ENCODE peak calls at places on chromosomes 6 and 20, in nine cellular contexts. One of them, this sample, is unnamed.

GRCh38 chr20:11902264-11902663 is 15.4 kb upstream of the BTBD3 start:
- DNase-seq in foreskin fibroblast: peak
- DNase-seq in cardiac fibroblast: peak
- DNase-seq in upper lobe of left lung: no peak
- DNase-seq in progenitor cell of endocrine pancreas: no peak
- DNase-seq in stomach: no peak
- DNase-seq in AG09309: no peak
- DNase-seq in left lung: no peak
- DNase-seq in AG09319: no peak
- DNase-seq in this sample: no peak

GRCh38 chr6:22956029-22956715 is 386.8 kb downstream of the HDGFL1 start:
- DNase-seq in foreskin fibroblast: no peak
- DNase-seq in cardiac fibroblast: no peak
- DNase-seq in upper lobe of left lung: no peak
- DNase-seq in progenitor cell of endocrine pancreas: no peak
- DNase-seq in stomach: no peak
- DNase-seq in AG09309: no peak
- DNase-seq in left lung: no peak
- DNase-seq in AG09319: no peak
- DNase-seq in this sample: no peak

GRCh38 chr20:58436868-58437645 is 48.0 kb downstream of the VAPB start:
- DNase-seq in foreskin fibroblast: no peak
- DNase-seq in cardiac fibroblast: no peak
- DNase-seq in upper lobe of left lung: no peak
- DNase-seq in progenitor cell of endocrine pancreas: no peak
- DNase-seq in stomach: no peak
- DNase-seq in AG09309: no peak
- DNase-seq in left lung: no peak
- DNase-seq in AG09319: no peak
- DNase-seq in this sample: no peak

GRCh38 chr6:63814459-63814858 is 178.9 kb downstream of the PHF3 start:
- DNase-seq in foreskin fibroblast: peak
- DNase-seq in cardiac fibroblast: peak
- DNase-seq in upper lobe of left lung: no peak
- DNase-seq in progenitor cell of endocrine pancreas: no peak
- DNase-seq in stomach: no peak
- DNase-seq in AG09309: no peak
- DNase-seq in left lung: no peak
- DNase-seq in AG09319: no peak
- DNase-seq in this sample: no peak

GRCh38 chr6:37620519-37620918 is 77.2 kb downstream of the MDGA1 start:
- DNase-seq in foreskin fibroblast: no peak
- DNase-seq in cardiac fibroblast: no peak
- DNase-seq in upper lobe of left lung: no peak
- DNase-seq in progenitor cell of endocrine pancreas: no peak
- DNase-seq in stomach: no peak
- DNase-seq in AG09309: no peak
- DNase-seq in left lung: no peak
- DNase-seq in AG09319: no peak
- DNase-seq in this sample: no peak

GRCh38 chr6:119147101-119148053 is 68.9 kb upstream of the FAM184A start:
- DNase-seq in foreskin fibroblast: peak
- DNase-seq in cardiac fibroblast: peak
- DNase-seq in upper lobe of left lung: peak
- DNase-seq in progenitor cell of endocrine pancreas: no peak
- DNase-seq in stomach: peak
- DNase-seq in AG09309: peak
- DNase-seq in left lung: no peak
- DNase-seq in AG09319: peak
- DNase-seq in this sample: no peak

GRCh38 chr6:35071347-35071994 is 69.7 kb downstream of the TCP11 start:
- DNase-seq in foreskin fibroblast: no peak
- DNase-seq in cardiac fibroblast: no peak
- DNase-seq in upper lobe of left lung: no peak
- DNase-seq in progenitor cell of endocrine pancreas: no peak
- DNase-seq in stomach: no peak
- DNase-seq in AG09309: no peak
- DNase-seq in left lung: no peak
- DNase-seq in AG09319: no peak
- DNase-seq in this sample: no peak

GRCh38 chr20:38435555-38435939 is 419 bp upstream of the SNHG17 start:
- DNase-seq in foreskin fibroblast: peak
- DNase-seq in cardiac fibroblast: peak
- DNase-seq in upper lobe of left lung: no peak
- DNase-seq in progenitor cell of endocrine pancreas: no peak
- DNase-seq in stomach: no peak
- DNase-seq in AG09309: peak
- DNase-seq in left lung: no peak
- DNase-seq in AG09319: no peak
- DNase-seq in this sample: no peak

GRCh38 chr6:35568967-35569606 is 56.4 kb upstream of the TULP1 start:
- DNase-seq in foreskin fibroblast: peak
- DNase-seq in cardiac fibroblast: peak
- DNase-seq in upper lobe of left lung: peak
- DNase-seq in progenitor cell of endocrine pancreas: no peak
- DNase-seq in stomach: peak
- DNase-seq in AG09309: no peak
- DNase-seq in left lung: peak
- DNase-seq in AG09319: no peak
- DNase-seq in this sample: no peak

GRCh38 chr6:9732056-9732455 is 682.8 kb downstream of the TFAP2A start:
- DNase-seq in foreskin fibroblast: no peak
- DNase-seq in cardiac fibroblast: no peak
- DNase-seq in upper lobe of left lung: no peak
- DNase-seq in progenitor cell of endocrine pancreas: no peak
- DNase-seq in stomach: no peak
- DNase-seq in AG09309: no peak
- DNase-seq in left lung: no peak
- DNase-seq in AG09319: no peak
- DNase-seq in this sample: no peak

GRCh38 chr6:7052441-7052936 is 55.3 kb upstream of the RREB1 start:
- DNase-seq in foreskin fibroblast: peak
- DNase-seq in cardiac fibroblast: peak
- DNase-seq in upper lobe of left lung: peak
- DNase-seq in progenitor cell of endocrine pancreas: no peak
- DNase-seq in stomach: peak
- DNase-seq in AG09309: peak
- DNase-seq in left lung: peak
- DNase-seq in AG09319: no peak
- DNase-seq in this sample: no peak

GRCh38 chr6:130680118-130680517 is 147.1 kb upstream of the SMLR1 start:
- DNase-seq in foreskin fibroblast: peak
- DNase-seq in cardiac fibroblast: peak
- DNase-seq in upper lobe of left lung: no peak
- DNase-seq in progenitor cell of endocrine pancreas: no peak
- DNase-seq in stomach: no peak
- DNase-seq in AG09309: no peak
- DNase-seq in left lung: no peak
- DNase-seq in AG09319: no peak
- DNase-seq in this sample: no peak

GRCh38 chr20:63087236-63087871 is 80.6 kb upstream of the BHLHE23 start:
- DNase-seq in foreskin fibroblast: no peak
- DNase-seq in cardiac fibroblast: no peak
- DNase-seq in upper lobe of left lung: no peak
- DNase-seq in progenitor cell of endocrine pancreas: no peak
- DNase-seq in stomach: no peak
- DNase-seq in AG09309: no peak
- DNase-seq in left lung: peak
- DNase-seq in AG09319: no peak
- DNase-seq in this sample: no peak

GRCh38 chr6:10248378-10248843 is 166.5 kb downstream of the TFAP2A start:
- DNase-seq in foreskin fibroblast: peak
- DNase-seq in cardiac fibroblast: no peak
- DNase-seq in upper lobe of left lung: no peak
- DNase-seq in progenitor cell of endocrine pancreas: no peak
- DNase-seq in stomach: no peak
- DNase-seq in AG09309: peak
- DNase-seq in left lung: no peak
- DNase-seq in AG09319: no peak
- DNase-seq in this sample: no peak

GRCh38 chr6:48826884-48827701 is 636.0 kb downstream of the MMUT start:
- DNase-seq in foreskin fibroblast: peak
- DNase-seq in cardiac fibroblast: peak
- DNase-seq in upper lobe of left lung: no peak
- DNase-seq in progenitor cell of endocrine pancreas: no peak
- DNase-seq in stomach: peak
- DNase-seq in AG09309: peak
- DNase-seq in left lung: no peak
- DNase-seq in AG09319: peak
- DNase-seq in this sample: no peak

GRCh38 chr20:38117635-38118034 is 47.4 kb downstream of the TGM2 start:
- DNase-seq in foreskin fibroblast: peak
- DNase-seq in cardiac fibroblast: peak
- DNase-seq in upper lobe of left lung: no peak
- DNase-seq in progenitor cell of endocrine pancreas: no peak
- DNase-seq in stomach: no peak
- DNase-seq in AG09309: no peak
- DNase-seq in left lung: no peak
- DNase-seq in AG09319: no peak
- DNase-seq in this sample: no peak

GRCh38 chr20:50278684-50279531 is 88.3 kb downstream of the CEBPB start:
- DNase-seq in foreskin fibroblast: peak
- DNase-seq in cardiac fibroblast: peak
- DNase-seq in upper lobe of left lung: peak
- DNase-seq in progenitor cell of endocrine pancreas: no peak
- DNase-seq in stomach: peak
- DNase-seq in AG09309: no peak
- DNase-seq in left lung: peak
- DNase-seq in AG09319: no peak
- DNase-seq in this sample: no peak
- TF ChIP-seq CTCF in foreskin fibroblast: peak
- TF ChIP-seq CTCF in cardiac fibroblast: peak
- TF ChIP-seq CTCF in upper lobe of left lung: peak
- TF ChIP-seq CTCF in progenitor cell of endocrine pancreas: no peak
- TF ChIP-seq CTCF in stomach: peak
- TF ChIP-seq CTCF in AG09309: no peak
- TF ChIP-seq CTCF in left lung: peak
- TF ChIP-seq CTCF in AG09319: peak
- TF ChIP-seq CTCF in this sample: no peak

GRCh38 chr20:2023151-2023550 is 29.3 kb upstream of the PDYN start:
- DNase-seq in foreskin fibroblast: no peak
- DNase-seq in cardiac fibroblast: no peak
- DNase-seq in upper lobe of left lung: no peak
- DNase-seq in progenitor cell of endocrine pancreas: no peak
- DNase-seq in stomach: no peak
- DNase-seq in AG09309: no peak
- DNase-seq in left lung: no peak
- DNase-seq in AG09319: no peak
- DNase-seq in this sample: no peak
- TF ChIP-seq CTCF in foreskin fibroblast: no peak
- TF ChIP-seq CTCF in cardiac fibroblast: no peak
- TF ChIP-seq CTCF in upper lobe of left lung: no peak
- TF ChIP-seq CTCF in progenitor cell of endocrine pancreas: no peak
- TF ChIP-seq CTCF in stomach: no peak
- TF ChIP-seq CTCF in AG09309: no peak
- TF ChIP-seq CTCF in left lung: no peak
- TF ChIP-seq CTCF in AG09319: no peak
- TF ChIP-seq CTCF in this sample: no peak

GRCh38 chr20:6122873-6123649 is at the start of gene FERMT1:
- DNase-seq in foreskin fibroblast: peak
- DNase-seq in cardiac fibroblast: peak
- DNase-seq in upper lobe of left lung: peak
- DNase-seq in progenitor cell of endocrine pancreas: peak
- DNase-seq in stomach: peak
- DNase-seq in AG09309: no peak
- DNase-seq in left lung: peak
- DNase-seq in AG09319: peak
- DNase-seq in this sample: no peak
- TF ChIP-seq CTCF in foreskin fibroblast: no peak
- TF ChIP-seq CTCF in cardiac fibroblast: peak
- TF ChIP-seq CTCF in upper lobe of left lung: no peak
- TF ChIP-seq CTCF in progenitor cell of endocrine pancreas: peak
- TF ChIP-seq CTCF in stomach: no peak
- TF ChIP-seq CTCF in AG09309: peak
- TF ChIP-seq CTCF in left lung: no peak
- TF ChIP-seq CTCF in AG09319: peak
- TF ChIP-seq CTCF in this sample: no peak

GRCh38 chr6:14281831-14282230 is 164.3 kb downstream of the CD83 start:
- DNase-seq in foreskin fibroblast: peak
- DNase-seq in cardiac fibroblast: no peak
- DNase-seq in upper lobe of left lung: no peak
- DNase-seq in progenitor cell of endocrine pancreas: no peak
- DNase-seq in stomach: no peak
- DNase-seq in AG09309: no peak
- DNase-seq in left lung: no peak
- DNase-seq in AG09319: no peak
- DNase-seq in this sample: no peak

GRCh38 chr6:14282854-14283505 is 165.4 kb downstream of the CD83 start:
- DNase-seq in foreskin fibroblast: no peak
- DNase-seq in cardiac fibroblast: no peak
- DNase-seq in upper lobe of left lung: no peak
- DNase-seq in progenitor cell of endocrine pancreas: no peak
- DNase-seq in stomach: no peak
- DNase-seq in AG09309: no peak
- DNase-seq in left lung: no peak
- DNase-seq in AG09319: no peak
- DNase-seq in this sample: no peak

GRCh38 chr6:14280006-14280510 is 162.5 kb downstream of the CD83 start:
- DNase-seq in foreskin fibroblast: no peak
- DNase-seq in cardiac fibroblast: no peak
- DNase-seq in upper lobe of left lung: no peak
- DNase-seq in progenitor cell of endocrine pancreas: no peak
- DNase-seq in stomach: no peak
- DNase-seq in AG09309: no peak
- DNase-seq in left lung: no peak
- DNase-seq in AG09319: no peak
- DNase-seq in this sample: no peak

GRCh38 chr6:14282326-14282725 is 164.8 kb downstream of the CD83 start:
- DNase-seq in foreskin fibroblast: no peak
- DNase-seq in cardiac fibroblast: no peak
- DNase-seq in upper lobe of left lung: no peak
- DNase-seq in progenitor cell of endocrine pancreas: no peak
- DNase-seq in stomach: no peak
- DNase-seq in AG09309: no peak
- DNase-seq in left lung: no peak
- DNase-seq in AG09319: no peak
- DNase-seq in this sample: no peak

DNA sequence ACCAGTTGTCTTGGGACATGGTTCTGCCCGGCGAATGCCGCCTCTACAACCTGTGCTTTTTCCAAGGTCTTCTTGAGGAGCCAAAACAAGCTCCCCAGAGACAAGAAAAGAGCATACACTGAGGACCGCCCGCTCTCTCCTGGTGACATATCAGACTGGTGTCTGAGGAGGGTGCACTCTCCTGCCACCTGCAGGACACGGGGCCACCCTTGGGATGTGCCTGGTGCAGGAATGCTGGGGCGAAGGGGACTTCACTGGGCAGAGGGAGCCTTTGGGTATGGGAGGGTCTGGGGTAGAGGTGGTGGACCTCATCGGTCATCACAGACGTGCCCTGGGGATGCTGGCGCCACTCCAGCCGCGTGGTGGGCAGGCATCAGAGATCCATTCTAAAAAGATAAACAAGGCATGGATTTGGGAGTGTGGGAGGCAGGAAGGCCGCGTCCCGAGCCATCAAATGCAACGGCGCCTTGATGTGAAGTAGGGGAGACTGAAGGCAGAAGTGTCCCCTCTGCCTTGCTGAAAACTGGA is 163.3 kb downstream of the CD83 start:
- DNase-seq in foreskin fibroblast: no peak
- DNase-seq in cardiac fibroblast: no peak
- DNase-seq in upper lobe of left lung: no peak
- DNase-seq in progenitor cell of endocrine pancreas: no peak
- DNase-seq in stomach: no peak
- DNase-seq in AG09309: no peak
- DNase-seq in left lung: peak
- DNase-seq in AG09319: no peak
- DNase-seq in this sample: no peak
- TF ChIP-seq CTCF in foreskin fibroblast: no peak
- TF ChIP-seq CTCF in cardiac fibroblast: no peak
- TF ChIP-seq CTCF in upper lobe of left lung: no peak
- TF ChIP-seq CTCF in progenitor cell of endocrine pancreas: no peak
- TF ChIP-seq CTCF in stomach: no peak
- TF ChIP-seq CTCF in AG09309: no peak
- TF ChIP-seq CTCF in left lung: no peak
- TF ChIP-seq CTCF in AG09319: no peak
- TF ChIP-seq CTCF in this sample: no peak